ENCODE peak calls at places on chromosomes 13 and 19, in five cellular contexts. W is colonic mucosa, S is thoracic aorta, U is AG09309, B is cardiac muscle cell. Y is an unnamed sample.

GRCh38 chr19:2986951-2987491 is 9.7 kb downstream of the TLE6 start:
- DNase-seq in W (no peak), S (no peak), U (no peak), B (peak), Y (no peak)

GRCh38 chr19:1657632-1658445 is 5.4 kb upstream of the TCF3 start:
- DNase-seq in W (no peak), S (no peak), U (no peak), B (no peak), Y (no peak)

GRCh38 chr19:1133471-1133929 is 29.7 kb downstream of the GPX4 start:
- DNase-seq in W (peak), S (no peak), U (no peak), B (no peak), Y (peak)

GRCh38 chr13:114043421-114044053 is 69.7 kb upstream of the C13orf46 start:
- DNase-seq in W (no peak), S (no peak), U (no peak), B (no peak), Y (peak)

GRCh38 chr19:31231181-31231580 is 118.1 kb downstream of the TSHZ3 start:
- DNase-seq in W (no peak), S (no peak), U (no peak), B (no peak), Y (no peak)

GRCh38 chr13:113546571-113547247 is 37.8 kb upstream of the TFDP1 start:
- DNase-seq in W (no peak), S (no peak), U (no peak), B (no peak), Y (peak)

GRCh38 chr19:33438016-33438671 is 64.6 kb downstream of the CEBPG start:
- DNase-seq in W (no peak), S (no peak), U (no peak), B (no peak), Y (no peak)

GRCh38 chr19:39167461-39168257 is 29.1 kb upstream of the NCCRP1 start:
- DNase-seq in W (peak), S (no peak), U (no peak), B (no peak), Y (no peak)

GRCh38 chr13:113129921-113130750 is 7.5 kb downstream of the F10 start:
- DNase-seq in W (no peak), S (no peak), U (no peak), B (no peak), Y (no peak)

GRCh38 chr13:28492527-28493367 is 2.2 kb downstream of the FLT1 start:
- DNase-seq in W (no peak), S (no peak), U (no peak), B (peak), Y (peak)

GRCh38 chr19:57668635-57669034 is at the start of gene ZSCAN4:
- DNase-seq in W (no peak), S (no peak), U (no peak), B (no peak), Y (no peak)

GRCh38 chr19:3404324-3405260 is 38.2 kb downstream of the NFIC start:
- DNase-seq in W (peak), S (peak), U (peak), B (no peak), Y (peak)

GRCh38 chr19:38815059-38816001 is 2.6 kb upstream of the LGALS4 start:
- DNase-seq in W (peak), S (no peak), U (no peak), B (no peak), Y (no peak)

GRCh38 chr13:114099191-114099590 is 33.2 kb downstream of the RASA3 start:
- DNase-seq in W (peak), S (peak), U (peak), B (peak), Y (peak)

GRCh38 chr13:46605824-46606554 is 53.0 kb downstream of the LRCH1 start:
- DNase-seq in W (no peak), S (no peak), U (no peak), B (no peak), Y (no peak)

GRCh38 chr19:3225677-3226093 is 1.2 kb downstream of the CELF5 start:
- DNase-seq in W (no peak), S (no peak), U (no peak), B (no peak), Y (no peak)

GRCh38 chr13:30872685-30873443 is 33.2 kb upstream of the MEDAG start:
- DNase-seq in W (no peak), S (no peak), U (no peak), B (no peak), Y (peak)

GRCh38 chr13:45916036-45916435 is 64.5 kb upstream of the SIAH3 start:
- DNase-seq in W (no peak), S (no peak), U (no peak), B (no peak), Y (no peak)

GRCh38 chr19:51366050-51366998 is at the start of gene ETFB:
- DNase-seq in W (peak), S (peak), U (peak), B (peak), Y (peak)

GRCh38 chr19:11422163-11423068 is 3.3 kb upstream of the RGL3 start:
- DNase-seq in W (peak), S (no peak), U (no peak), B (peak), Y (peak)

GRCh38 chr13:96075953-96076543 is 13.9 kb upstream of the HS6ST3 start:
- DNase-seq in W (no peak), S (no peak), U (no peak), B (peak), Y (peak)

GRCh38 chr13:43303040-43303729 is 279.8 kb downstream of the DNAJC15 start:
- DNase-seq in W (peak), S (no peak), U (no peak), B (peak), Y (peak)

GRCh38 chr13:21997726-21998125 is 326.9 kb downstream of the FGF9 start:
- DNase-seq in W (no peak), S (no peak), U (no peak), B (no peak), Y (no peak)

GRCh38 chr13:105105471-105105870 is 1430.0 kb downstream of the EFNB2 start:
- DNase-seq in W (no peak), S (no peak), U (no peak), B (no peak), Y (no peak)

GRCh38 chr19:49570138-49570856 is 10.1 kb downstream of the NOSIP start:
- DNase-seq in W (peak), S (no peak), U (peak), B (peak), Y (peak)

GRCh38 chr19:33621811-33622504 is at the start of gene CHST8:
- DNase-seq in W (peak), S (no peak), U (no peak), B (peak), Y (peak)

GRCh38 chr13:77749481-77749880 is 52.0 kb downstream of the SLAIN1 start:
- DNase-seq in W (no peak), S (no peak), U (no peak), B (no peak), Y (no peak)

GRCh38 chr13:77741587-77741972 is 44.1 kb downstream of the SLAIN1 start:
- DNase-seq in W (no peak), S (no peak), U (no peak), B (no peak), Y (no peak)

GRCh38 chr13:77740097-77740496 is 42.6 kb downstream of the SLAIN1 start:
- DNase-seq in W (no peak), S (no peak), U (no peak), B (no peak), Y (no peak)

GRCh38 chr13:77740931-77741586 is 43.6 kb downstream of the SLAIN1 start:
- DNase-seq in W (no peak), S (no peak), U (no peak), B (no peak), Y (no peak)

DNA sequence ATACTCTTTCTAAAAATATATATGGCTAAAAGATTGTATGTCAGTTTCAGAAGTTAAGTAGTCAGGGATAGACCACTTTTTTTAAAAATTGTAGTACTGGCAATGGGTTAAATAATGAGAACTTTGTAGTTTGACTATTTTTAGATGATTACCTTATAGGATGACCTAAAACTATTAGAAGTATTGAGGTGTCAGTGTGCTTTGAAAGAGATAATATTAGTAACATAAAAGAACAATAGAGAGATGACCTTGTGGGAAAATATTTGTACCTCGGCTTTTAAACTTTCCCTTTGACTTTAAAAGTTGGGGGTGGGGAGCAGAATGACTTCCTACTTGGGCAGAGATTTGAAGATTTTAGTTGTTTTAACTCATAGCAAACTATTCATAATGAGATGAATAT is 48.3 kb downstream of the SLAIN1 start:
- DNase-seq in W (no peak), S (no peak), U (no peak), B (no peak), Y (no peak)
- H3K4me3 ChIP-seq in W (no peak), S (no peak), U (no peak), B (no peak), Y (no peak)

DNA sequence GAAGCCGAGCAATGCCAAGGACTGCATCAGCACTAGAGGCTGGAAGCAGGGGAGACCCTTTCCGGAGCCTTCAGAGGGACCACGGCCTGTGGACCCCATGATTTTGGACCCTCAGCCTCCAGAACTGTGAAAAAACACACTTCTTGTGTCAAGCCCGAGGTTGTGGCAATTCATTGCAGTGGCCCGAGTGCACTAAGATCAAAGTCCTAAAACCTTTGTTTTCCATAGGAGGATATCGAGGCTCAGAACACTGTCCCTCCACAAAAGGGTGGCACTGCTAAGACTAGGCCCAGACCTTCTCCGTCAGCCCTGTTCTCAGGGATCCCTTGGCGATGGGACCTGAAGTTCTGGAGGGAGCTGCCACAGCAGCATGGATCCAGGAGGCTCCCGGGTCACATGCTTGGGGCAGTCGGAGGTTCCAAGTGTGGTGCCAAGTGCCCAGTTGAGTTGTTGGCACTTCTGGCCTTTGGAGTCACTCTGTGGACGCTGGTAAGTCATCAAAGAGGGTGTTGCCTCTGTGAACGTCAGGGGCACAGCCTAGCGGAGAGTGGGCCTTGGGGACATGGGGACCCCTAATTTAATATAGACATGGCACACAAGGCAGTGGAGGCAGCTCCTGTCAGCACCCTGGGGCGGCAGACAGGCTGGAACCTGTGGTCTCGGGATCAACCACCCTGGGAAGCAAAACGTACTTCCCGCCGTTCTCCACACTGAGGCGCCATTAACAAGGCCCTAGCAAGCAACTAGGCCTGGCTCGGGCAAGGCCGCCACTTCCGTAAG is 199.2 kb downstream of the COL4A1 start:
- DNase-seq in W (no peak), S (no peak), U (no peak), B (no peak), Y (no peak)
- TF ChIP-seq CTCF in W (no peak), S (no peak), U (no peak), B (peak), Y (no peak)

GRCh38 chr19:41371541-41371940 is 4.8 kb upstream of the TMEM91 start:
- DNase-seq in W (no peak), S (no peak), U (no peak), B (no peak), Y (no peak)

GRCh38 chr19:41376998-41377365 is 649 bp downstream of the TMEM91 start:
- DNase-seq in W (no peak), S (no peak), U (no peak), B (no peak), Y (no peak)

GRCh38 chr19:41377977-41378707 is 1.8 kb downstream of the TMEM91 start:
- DNase-seq in W (no peak), S (no peak), U (no peak), B (peak), Y (peak)

GRCh38 chr19:41373993-41374392 is 2.3 kb upstream of the TMEM91 start:
- DNase-seq in W (peak), S (peak), U (peak), B (no peak), Y (peak)

GRCh38 chr19:41376241-41376997 is at the start of gene TMEM91:
- DNase-seq in W (peak), S (no peak), U (no peak), B (peak), Y (peak)
- H3K4me3 ChIP-seq in W (peak), S (peak), U (peak), B (peak), Y (peak)

GRCh38 chr13:24165746-24166145 is 5.2 kb downstream of the SPATA13 start:
- DNase-seq in W (no peak), S (no peak), U (no peak), B (no peak), Y (peak)

GRCh38 chr13:24167666-24168391 is 7.3 kb downstream of the SPATA13 start:
- DNase-seq in W (no peak), S (no peak), U (no peak), B (no peak), Y (peak)

GRCh38 chr13:24172071-24172470 is 11.6 kb downstream of the SPATA13 start:
- DNase-seq in W (no peak), S (no peak), U (no peak), B (no peak), Y (no peak)

GRCh38 chr13:24168392-24168750 is 7.9 kb downstream of the SPATA13 start:
- DNase-seq in W (no peak), S (no peak), U (no peak), B (no peak), Y (no peak)

GRCh38 chr13:24168980-24169379 is 8.5 kb downstream of the SPATA13 start:
- DNase-seq in W (no peak), S (no peak), U (no peak), B (no peak), Y (no peak)
- TF ChIP-seq CTCF in W (no peak), S (no peak), U (peak), B (no peak), Y (no peak)

GRCh38 chr19:36686365-36687213 is 823 bp upstream of the ZNF567 start:
- DNase-seq in W (no peak), S (no peak), U (no peak), B (peak), Y (peak)

GRCh38 chr19:36687214-36688056 is at the start of gene ZNF567:
- DNase-seq in W (peak), S (peak), U (peak), B (peak), Y (peak)

GRCh38 chr19:36688058-36688457 is 646 bp downstream of the ZNF567 start:
- DNase-seq in W (no peak), S (no peak), U (no peak), B (no peak), Y (no peak)

DNA sequence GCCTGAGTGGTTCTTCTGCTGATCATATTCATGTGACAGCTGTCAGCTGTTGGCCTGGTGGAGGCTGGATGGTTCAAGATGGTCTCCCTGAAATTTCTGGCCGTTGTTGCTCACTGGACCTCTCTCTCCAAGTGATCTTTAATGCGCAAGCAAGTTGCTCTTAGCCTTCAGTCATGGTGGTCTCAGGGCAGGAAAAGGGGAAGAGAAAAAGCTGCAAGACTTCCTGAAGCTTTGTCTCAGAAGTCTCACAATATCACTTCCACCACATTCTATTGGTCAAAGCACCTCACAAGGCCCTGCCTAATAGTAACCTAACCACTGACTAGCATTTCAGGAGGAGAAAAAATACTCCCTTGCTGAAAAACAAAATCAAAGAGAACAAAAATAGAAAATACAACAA is 1.6 kb upstream of the ZNF567 start:
- DNase-seq in W (no peak), S (no peak), U (no peak), B (no peak), Y (no peak)
- H3K4me3 ChIP-seq in W (no peak), S (no peak), U (no peak), B (no peak), Y (no peak)